ENCODE peak calls at places on chromosomes 5 and 9, in seven cellular contexts. One of them, this sample, is unnamed.

GRCh38 chr5:142929602-142930001 is 159.4 kb downstream of the ARHGAP26 start:
- DNase-seq in pancreas: no peak
- DNase-seq in tibial artery: no peak
- DNase-seq in AG10803: no peak
- DNase-seq in A673: no peak
- DNase-seq in cardiac muscle cell: no peak
- DNase-seq in CD8-positive, alpha-beta T cell: peak; percentile 22
- DNase-seq in this sample: no peak

GRCh38 chr9:81183763-81184162 is 505.6 kb downstream of the TLE1 start:
- DNase-seq in CD8-positive, alpha-beta T cell: no peak
- DNase-seq in tibial artery: no peak
- DNase-seq in pancreas: no peak
- DNase-seq in A673: no peak
- DNase-seq in AG10803: no peak
- DNase-seq in cardiac muscle cell: no peak
- DNase-seq in this sample: no peak

GRCh38 chr5:110055301-110055700 is 365.6 kb downstream of the MAN2A1 start:
- DNase-seq in cardiac muscle cell: no peak
- DNase-seq in pancreas: no peak
- DNase-seq in AG10803: peak; percentile 49
- DNase-seq in tibial artery: no peak
- DNase-seq in A673: peak; percentile 67
- DNase-seq in CD8-positive, alpha-beta T cell: no peak
- DNase-seq in this sample: no peak

GRCh38 chr5:64229163-64229774 is 63.6 kb downstream of the RNF180 start:
- DNase-seq in cardiac muscle cell: peak; percentile 60
- DNase-seq in tibial artery: no peak
- DNase-seq in pancreas: no peak
- DNase-seq in A673: peak; percentile 45
- DNase-seq in CD8-positive, alpha-beta T cell: no peak
- DNase-seq in AG10803: peak; percentile 31
- DNase-seq in this sample: peak; percentile 28

GRCh38 chr5:93604119-93604963 is 21.3 kb downstream of the NR2F1 start:
- DNase-seq in AG10803: peak; percentile 47
- DNase-seq in pancreas: no peak
- DNase-seq in cardiac muscle cell: no peak
- DNase-seq in A673: no peak
- DNase-seq in tibial artery: no peak
- DNase-seq in CD8-positive, alpha-beta T cell: no peak
- DNase-seq in this sample: no peak

GRCh38 chr5:153824909-153825308 is 213.8 kb downstream of the FAM114A2 start:
- DNase-seq in cardiac muscle cell: no peak
- DNase-seq in AG10803: no peak
- DNase-seq in CD8-positive, alpha-beta T cell: no peak
- DNase-seq in pancreas: no peak
- DNase-seq in A673: no peak
- DNase-seq in tibial artery: no peak
- DNase-seq in this sample: no peak

GRCh38 chr5:142319560-142320426 is 5.0 kb downstream of the SPRY4 start:
- DNase-seq in AG10803: no peak
- DNase-seq in tibial artery: no peak
- DNase-seq in cardiac muscle cell: no peak
- DNase-seq in CD8-positive, alpha-beta T cell: no peak
- DNase-seq in pancreas: no peak
- DNase-seq in A673: no peak
- DNase-seq in this sample: no peak

GRCh38 chr9:135536166-135536565 is 9.8 kb upstream of the OBP2A start:
- DNase-seq in tibial artery: peak; percentile 13
- DNase-seq in A673: no peak
- DNase-seq in AG10803: peak; percentile 88
- DNase-seq in cardiac muscle cell: no peak
- DNase-seq in pancreas: no peak
- DNase-seq in CD8-positive, alpha-beta T cell: no peak
- DNase-seq in this sample: no peak

GRCh38 chr5:41517909-41518308 is 7.5 kb upstream of the PLCXD3 start:
- DNase-seq in pancreas: no peak
- DNase-seq in AG10803: peak; percentile 7
- DNase-seq in cardiac muscle cell: peak; percentile 32
- DNase-seq in CD8-positive, alpha-beta T cell: no peak
- DNase-seq in tibial artery: no peak
- DNase-seq in A673: peak; percentile 29
- DNase-seq in this sample: no peak

GRCh38 chr5:160507181-160507811 is 85.6 kb downstream of the PTTG1 start:
- DNase-seq in AG10803: peak; percentile 54
- DNase-seq in tibial artery: no peak
- DNase-seq in A673: no peak
- DNase-seq in CD8-positive, alpha-beta T cell: no peak
- DNase-seq in cardiac muscle cell: no peak
- DNase-seq in pancreas: no peak
- DNase-seq in this sample: no peak

DNA sequence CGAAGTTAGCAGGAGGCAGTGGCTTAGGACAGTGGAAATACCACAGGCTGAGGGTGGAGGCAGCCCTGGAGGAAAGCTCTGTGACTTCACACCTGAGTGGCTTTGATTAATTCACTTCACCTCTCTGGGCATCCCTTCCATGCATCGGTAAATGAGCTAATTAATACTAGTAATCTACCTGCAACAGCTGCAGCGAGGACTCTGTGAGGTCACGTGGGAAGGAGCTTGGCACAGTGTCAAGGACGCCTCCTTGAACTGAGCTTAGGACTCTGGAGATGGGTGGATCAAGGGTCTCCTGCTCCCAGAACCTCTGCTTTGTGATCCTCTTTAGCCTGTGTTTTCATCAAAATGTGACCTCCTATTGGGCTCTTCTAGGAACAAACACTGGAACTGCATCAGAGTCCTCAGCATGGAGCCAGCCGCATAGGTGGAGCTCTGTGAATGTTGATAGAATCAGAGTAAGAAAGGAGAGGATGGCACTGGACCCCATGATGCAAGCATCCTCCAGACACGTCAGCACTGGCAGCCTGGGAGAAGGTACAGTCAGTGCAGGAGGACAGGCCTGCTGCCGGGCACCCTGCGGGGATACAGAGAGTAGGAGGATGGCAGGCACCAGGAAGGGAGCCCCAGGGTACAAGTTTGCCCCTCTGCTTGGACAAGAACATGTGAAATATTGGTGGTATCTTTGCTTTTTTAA is 952 bp upstream of the ANGPTL2 start:
- DNase-seq in tibial artery: no peak
- DNase-seq in pancreas: peak; percentile 48
- DNase-seq in AG10803: no peak
- DNase-seq in CD8-positive, alpha-beta T cell: no peak
- DNase-seq in cardiac muscle cell: no peak
- DNase-seq in A673: no peak
- DNase-seq in this sample: no peak
- H3K4me3 ChIP-seq in tibial artery: peak overlapping the region; percentile 53
- H3K4me3 ChIP-seq in pancreas: no peak overlapping the region
- H3K4me3 ChIP-seq in AG10803: peak overlapping the region; percentile 84
- H3K4me3 ChIP-seq in CD8-positive, alpha-beta T cell: no peak overlapping the region
- H3K4me3 ChIP-seq in cardiac muscle cell: peak overlapping the region; percentile 18
- H3K4me3 ChIP-seq in A673: peak overlapping the region; percentile 35
- H3K4me3 ChIP-seq in this sample: no peak overlapping the region

DNA sequence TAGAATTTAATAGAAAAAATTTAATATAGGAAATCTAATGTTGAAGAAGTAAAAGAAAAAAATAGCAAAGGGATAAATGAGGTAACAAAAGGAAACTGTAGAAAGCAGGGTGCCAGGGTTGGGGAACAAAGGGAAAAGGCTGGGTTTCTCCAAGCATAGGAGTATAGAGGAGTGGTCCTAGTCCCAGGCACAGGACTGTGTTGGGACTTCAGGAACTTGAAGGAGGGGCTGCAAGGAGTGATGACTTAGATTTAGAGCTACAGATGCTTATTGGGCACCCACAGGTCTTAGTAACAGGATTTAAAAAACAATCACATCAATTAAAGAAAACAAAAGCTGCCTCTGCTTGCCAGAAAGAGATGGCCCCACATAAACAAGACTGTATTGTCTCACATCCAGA is 396.5 kb upstream of the TNC start:
- DNase-seq in cardiac muscle cell: no peak
- DNase-seq in AG10803: no peak
- DNase-seq in CD8-positive, alpha-beta T cell: no peak
- DNase-seq in tibial artery: no peak
- DNase-seq in pancreas: no peak
- DNase-seq in A673: no peak
- DNase-seq in this sample: no peak
- H3K4me3 ChIP-seq in cardiac muscle cell: no peak overlapping the region
- H3K4me3 ChIP-seq in AG10803: no peak overlapping the region
- H3K4me3 ChIP-seq in CD8-positive, alpha-beta T cell: no peak overlapping the region
- H3K4me3 ChIP-seq in tibial artery: no peak overlapping the region
- H3K4me3 ChIP-seq in pancreas: no peak overlapping the region
- H3K4me3 ChIP-seq in A673: no peak overlapping the region
- H3K4me3 ChIP-seq in this sample: no peak overlapping the region

DNA sequence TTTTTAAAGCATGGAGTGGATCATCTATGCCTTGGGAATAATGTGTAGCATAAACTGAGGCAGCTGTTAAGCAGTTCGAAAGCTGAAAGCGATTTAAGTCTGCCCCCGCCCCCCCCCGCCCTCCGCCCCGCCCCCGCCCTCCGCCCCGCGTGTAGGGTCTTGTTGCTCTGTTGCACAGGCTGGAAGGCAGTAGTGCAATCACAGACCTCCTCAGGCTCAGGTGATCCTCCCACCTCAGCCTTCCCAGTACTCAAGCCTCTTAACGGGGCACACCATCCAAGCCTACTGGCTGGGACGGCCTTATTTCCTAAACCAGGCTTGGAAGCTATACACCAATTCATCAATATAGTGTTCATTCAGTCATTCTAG is 942 bp downstream of the ANKDD1B start:
- DNase-seq in CD8-positive, alpha-beta T cell: no peak
- DNase-seq in A673: no peak
- DNase-seq in tibial artery: no peak
- DNase-seq in AG10803: no peak
- DNase-seq in cardiac muscle cell: no peak
- DNase-seq in pancreas: no peak
- DNase-seq in this sample: no peak
- H3K4me3 ChIP-seq in CD8-positive, alpha-beta T cell: no peak overlapping the region
- H3K4me3 ChIP-seq in A673: peak overlapping the region; percentile 52
- H3K4me3 ChIP-seq in tibial artery: peak overlapping the region; percentile 45
- H3K4me3 ChIP-seq in AG10803: peak overlapping the region; percentile 61
- H3K4me3 ChIP-seq in cardiac muscle cell: no peak overlapping the region
- H3K4me3 ChIP-seq in pancreas: no peak overlapping the region
- H3K4me3 ChIP-seq in this sample: no peak overlapping the region

GRCh38 chr9:8858250-8859161 is 1058.9 kb upstream of the DMAC1 start:
- DNase-seq in A673: no peak
- DNase-seq in tibial artery: no peak
- DNase-seq in cardiac muscle cell: no peak
- DNase-seq in AG10803: no peak
- DNase-seq in CD8-positive, alpha-beta T cell: no peak
- DNase-seq in pancreas: no peak
- DNase-seq in this sample: no peak
- H3K4me3 ChIP-seq in A673: peak overlapping the region; percentile 11
- H3K4me3 ChIP-seq in tibial artery: peak overlapping the region; percentile 58
- H3K4me3 ChIP-seq in cardiac muscle cell: peak overlapping the region; percentile 86
- H3K4me3 ChIP-seq in AG10803: peak overlapping the region; percentile 44
- H3K4me3 ChIP-seq in CD8-positive, alpha-beta T cell: no peak overlapping the region
- H3K4me3 ChIP-seq in pancreas: peak overlapping the region; percentile 49
- H3K4me3 ChIP-seq in this sample: peak overlapping the region; percentile 18

DNA sequence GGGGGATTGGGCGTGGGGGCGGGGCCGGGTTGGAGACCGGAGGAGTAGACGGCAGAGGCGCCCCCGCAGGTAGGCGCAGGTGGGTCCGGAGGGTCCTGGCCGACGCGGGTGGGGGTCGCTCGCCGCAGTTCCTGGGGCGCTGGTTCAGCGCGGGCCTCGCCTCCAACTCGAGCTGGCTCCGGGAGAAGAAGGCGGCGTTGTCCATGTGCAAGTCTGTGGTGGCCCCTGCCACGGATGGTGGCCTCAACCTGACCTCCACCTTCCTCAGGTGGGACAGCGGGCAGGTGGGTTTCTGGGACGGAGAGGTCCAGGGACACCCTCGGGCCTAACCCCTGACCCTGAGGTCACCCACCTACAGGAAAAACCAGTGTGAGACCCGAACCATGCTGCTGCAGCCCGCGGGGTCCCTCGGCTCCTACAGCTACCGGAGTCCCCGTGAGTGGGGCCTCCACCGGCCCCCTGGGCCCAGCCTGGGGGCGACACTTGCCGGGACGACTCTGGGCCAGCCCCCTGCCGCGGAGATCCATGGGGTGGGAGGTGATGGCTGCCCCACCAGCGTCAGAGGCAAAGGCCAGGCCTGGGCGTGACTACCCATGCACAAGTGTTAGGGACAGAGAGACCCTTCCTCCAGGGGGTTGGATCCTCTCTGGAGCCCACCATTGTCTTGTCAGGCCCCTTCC is 1.7 kb downstream of the PTGDS start:
- DNase-seq in CD8-positive, alpha-beta T cell: no peak
- DNase-seq in cardiac muscle cell: no peak
- DNase-seq in pancreas: no peak
- DNase-seq in A673: no peak
- DNase-seq in tibial artery: no peak
- DNase-seq in AG10803: no peak
- DNase-seq in this sample: no peak
- H3K4me3 ChIP-seq in CD8-positive, alpha-beta T cell: no peak overlapping the region
- H3K4me3 ChIP-seq in cardiac muscle cell: no peak overlapping the region
- H3K4me3 ChIP-seq in pancreas: no peak overlapping the region
- H3K4me3 ChIP-seq in A673: no peak overlapping the region
- H3K4me3 ChIP-seq in tibial artery: no peak overlapping the region
- H3K4me3 ChIP-seq in AG10803: no peak overlapping the region
- H3K4me3 ChIP-seq in this sample: no peak overlapping the region

DNA sequence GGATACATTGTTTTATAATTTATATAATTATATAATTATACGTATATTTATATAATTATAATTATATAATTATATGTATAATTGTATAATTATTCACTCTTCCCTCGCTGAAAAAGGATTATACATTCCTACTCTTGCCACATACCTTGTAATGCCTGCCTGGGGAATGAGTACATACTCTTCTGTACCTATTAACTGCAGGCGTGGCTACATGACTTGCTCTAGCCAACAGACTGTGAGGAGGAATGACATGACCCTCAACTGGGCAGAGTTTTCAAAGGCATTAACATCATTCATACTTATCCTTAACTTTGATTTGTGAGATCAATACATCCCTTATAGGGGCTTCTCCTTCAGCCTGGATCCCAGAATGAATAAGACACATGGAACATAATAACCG is 19.1 kb downstream of the ERMP1 start:
- DNase-seq in CD8-positive, alpha-beta T cell: no peak
- DNase-seq in pancreas: no peak
- DNase-seq in cardiac muscle cell: no peak
- DNase-seq in AG10803: no peak
- DNase-seq in A673: no peak
- DNase-seq in tibial artery: no peak
- DNase-seq in this sample: no peak
- H3K4me3 ChIP-seq in CD8-positive, alpha-beta T cell: no peak overlapping the region
- H3K4me3 ChIP-seq in pancreas: no peak overlapping the region
- H3K4me3 ChIP-seq in cardiac muscle cell: no peak overlapping the region
- H3K4me3 ChIP-seq in AG10803: no peak overlapping the region
- H3K4me3 ChIP-seq in A673: no peak overlapping the region
- H3K4me3 ChIP-seq in tibial artery: no peak overlapping the region
- H3K4me3 ChIP-seq in this sample: no peak overlapping the region

GRCh38 chr9:34185778-34186551 is 7.1 kb downstream of the UBAP1 start:
- DNase-seq in AG10803: peak; percentile 97
- DNase-seq in CD8-positive, alpha-beta T cell: no peak
- DNase-seq in pancreas: peak; percentile 50
- DNase-seq in tibial artery: peak; percentile 65
- DNase-seq in A673: peak; percentile 81
- DNase-seq in cardiac muscle cell: no peak
- DNase-seq in this sample: no peak
- H3K4me3 ChIP-seq in AG10803: no peak overlapping the region
- H3K4me3 ChIP-seq in CD8-positive, alpha-beta T cell: no peak overlapping the region
- H3K4me3 ChIP-seq in pancreas: no peak overlapping the region
- H3K4me3 ChIP-seq in tibial artery: no peak overlapping the region
- H3K4me3 ChIP-seq in A673: no peak overlapping the region
- H3K4me3 ChIP-seq in cardiac muscle cell: no peak overlapping the region
- H3K4me3 ChIP-seq in this sample: no peak overlapping the region

GRCh38 chr9:72577212-72577753 is 55.9 kb downstream of the TMC1 start:
- DNase-seq in cardiac muscle cell: no peak
- DNase-seq in CD8-positive, alpha-beta T cell: no peak
- DNase-seq in A673: peak; percentile 88
- DNase-seq in pancreas: no peak
- DNase-seq in tibial artery: no peak
- DNase-seq in AG10803: peak; percentile 89
- DNase-seq in this sample: no peak
- H3K4me3 ChIP-seq in cardiac muscle cell: no peak overlapping the region
- H3K4me3 ChIP-seq in CD8-positive, alpha-beta T cell: no peak overlapping the region
- H3K4me3 ChIP-seq in A673: no peak overlapping the region
- H3K4me3 ChIP-seq in pancreas: no peak overlapping the region
- H3K4me3 ChIP-seq in tibial artery: no peak overlapping the region
- H3K4me3 ChIP-seq in AG10803: no peak overlapping the region
- H3K4me3 ChIP-seq in this sample: no peak overlapping the region